ENCODE peak calls at places on chromosomes 5 and 9, in four cellular contexts. T is lower leg skin, A is cardiac fibroblast, Z is thoracic aorta. G is an unnamed sample.

GRCh38 chr5:16233730-16234129 is 54.1 kb upstream of the MARCHF11 start:
- DNase-seq in T (no peak), A (no peak), Z (no peak), G (no peak)

GRCh38 chr5:44645502-44645901 is 163.2 kb upstream of the MRPS30 start:
- DNase-seq in T (no peak), Z (no peak), A (no peak), G (no peak)

GRCh38 chr5:135694016-135694415 is 115.2 kb upstream of the CXCL14 start:
- DNase-seq in Z (no peak), T (no peak), A (no peak), G (no peak)

GRCh38 chr5:1557114-1557873 is 33.5 kb upstream of the LPCAT1 start:
- DNase-seq in A (no peak), Z (no peak), T (peak), G (no peak)

GRCh38 chr5:95725071-95725820 is 5.9 kb upstream of the RHOBTB3 start:
- DNase-seq in Z (no peak), T (no peak), A (peak), G (no peak)

GRCh38 chr5:179608131-179608581 is 15.3 kb downstream of the HNRNPH1 start:
- DNase-seq in Z (no peak), A (peak), T (no peak), G (peak)

GRCh38 chr9:72351538-72352453 is 13.2 kb downstream of the ZFAND5 start:
- DNase-seq in T (no peak), A (peak), Z (no peak), G (no peak)

GRCh38 chr5:137888875-137889759 is at the start of gene PKD2L2:
- DNase-seq in T (peak), Z (peak), A (peak), G (peak)

GRCh38 chr9:69120380-69121154 is 53.5 kb upstream of the TJP2 start:
- DNase-seq in A (no peak), T (peak), Z (no peak), G (no peak)

GRCh38 chr5:15513379-15513778 is 13.4 kb downstream of the FBXL7 start:
- DNase-seq in A (no peak), T (no peak), Z (no peak), G (no peak)

GRCh38 chr5:164341056-164341619 is 835.7 kb downstream of the MAT2B start:
- DNase-seq in A (no peak), Z (no peak), T (no peak), G (no peak)

GRCh38 chr5:154603978-154604679 is 126.1 kb upstream of the HAND1 start:
- DNase-seq in T (no peak), A (peak), Z (no peak), G (no peak)

GRCh38 chr9:33946779-33947535 is 101.7 kb downstream of the UBAP2 start:
- DNase-seq in A (peak), Z (no peak), T (no peak), G (no peak)

GRCh38 chr5:126052120-126052519 is 371.1 kb upstream of the GRAMD2B start:
- DNase-seq in A (peak), Z (no peak), T (no peak), G (no peak)

GRCh38 chr5:175337680-175338079 is 106.3 kb downstream of the DRD1 start:
- DNase-seq in T (peak), Z (no peak), A (no peak), G (no peak)

GRCh38 chr9:36815023-36815422 is 219.0 kb downstream of the PAX5 start:
- DNase-seq in A (no peak), Z (no peak), T (peak), G (no peak)

GRCh38 chr9:104826911-104827310 is 63.0 kb downstream of the NIPSNAP3B start:
- DNase-seq in T (no peak), A (no peak), Z (no peak), G (no peak)

GRCh38 chr9:136152543-136152866 is 33.8 kb upstream of the TMEM250 start:
- DNase-seq in A (no peak), Z (no peak), T (no peak), G (no peak)

GRCh38 chr5:179143446-179143845 is 83.3 kb downstream of the ZNF354C start:
- DNase-seq in A (peak), Z (no peak), T (no peak), G (no peak)

GRCh38 chr9:12759767-12760166 is 15.1 kb upstream of the LURAP1L start:
- DNase-seq in T (no peak), Z (no peak), A (peak), G (no peak)

GRCh38 chr5:119389288-119390065 is 33.7 kb downstream of the TNFAIP8 start:
- DNase-seq in Z (no peak), A (no peak), T (no peak), G (no peak)

GRCh38 chr9:69877852-69878507 is 57.4 kb downstream of the CFAP95 start:
- DNase-seq in A (peak), Z (no peak), T (no peak), G (no peak)

GRCh38 chr5:59587489-59588337 is 305.8 kb downstream of the PDE4D start:
- DNase-seq in A (peak), Z (no peak), T (no peak), G (peak)

GRCh38 chr9:79408200-79408599 is 163.6 kb upstream of the TLE4 start:
- DNase-seq in Z (no peak), A (no peak), T (no peak), G (no peak)

GRCh38 chr5:140391732-140392131 is 9.9 kb upstream of the ANKHD1 start:
- DNase-seq in A (no peak), T (no peak), Z (no peak), G (no peak)

GRCh38 chr5:66197764-66198405 is 53.8 kb downstream of the SREK1 start:
- DNase-seq in Z (no peak), T (no peak), A (no peak), G (no peak)

GRCh38 chr9:69130456-69131441 is 43.3 kb upstream of the TJP2 start:
- DNase-seq in T (no peak), Z (no peak), A (peak), G (no peak)

GRCh38 chr9:110217656-110218099 is 9.7 kb upstream of the C9orf152 start:
- DNase-seq in Z (no peak), A (peak), T (no peak), G (no peak)

GRCh38 chr5:74093501-74093993 is 467.6 kb downstream of the ARHGEF28 start:
- DNase-seq in A (no peak), T (no peak), Z (no peak), G (no peak)

GRCh38 chr9:135963338-135963737 is 2.2 kb upstream of the UBAC1 start:
- DNase-seq in Z (no peak), A (no peak), T (no peak), G (no peak)

GRCh38 chr9:94757158-94757557 is 30.7 kb downstream of the AOPEP start:
- DNase-seq in T (no peak), Z (no peak), A (peak), G (no peak)

GRCh38 chr5:149939572-149939971 is 5.0 kb downstream of the PDE6A start:
- DNase-seq in Z (no peak), T (no peak), A (peak), G (no peak)

GRCh38 chr9:98787766-98788335 is 8.5 kb downstream of the ANKS6 start:
- DNase-seq in T (no peak), Z (no peak), A (no peak), G (no peak)

GRCh38 chr9:122456123-122456522 is 21.6 kb downstream of the OR1J1 start:
- DNase-seq in T (no peak), A (no peak), Z (no peak), G (no peak)

GRCh38 chr5:181188700-181189362 is 16.2 kb downstream of the TRIM7 start:
- DNase-seq in Z (no peak), A (peak), T (peak), G (peak)

GRCh38 chr5:166127766-166128565 is 2163.5 kb upstream of the WWC1 start:
- DNase-seq in A (no peak), Z (no peak), T (no peak), G (no peak)

GRCh38 chr9:126225611-126226609 is 100.7 kb upstream of the MVB12B start:
- DNase-seq in T (peak), Z (no peak), A (no peak), G (no peak)

GRCh38 chr5:122053181-122054109 is 24.6 kb downstream of the LOX start:
- DNase-seq in T (peak), Z (no peak), A (no peak), G (no peak)

GRCh38 chr9:28260331-28260730 is 687.0 kb upstream of the C9orf72 start:
- DNase-seq in Z (no peak), A (no peak), T (no peak), G (no peak)

GRCh38 chr9:28249424-28249823 is 676.1 kb upstream of the C9orf72 start:
- DNase-seq in Z (no peak), T (no peak), A (no peak), G (no peak)

DNA sequence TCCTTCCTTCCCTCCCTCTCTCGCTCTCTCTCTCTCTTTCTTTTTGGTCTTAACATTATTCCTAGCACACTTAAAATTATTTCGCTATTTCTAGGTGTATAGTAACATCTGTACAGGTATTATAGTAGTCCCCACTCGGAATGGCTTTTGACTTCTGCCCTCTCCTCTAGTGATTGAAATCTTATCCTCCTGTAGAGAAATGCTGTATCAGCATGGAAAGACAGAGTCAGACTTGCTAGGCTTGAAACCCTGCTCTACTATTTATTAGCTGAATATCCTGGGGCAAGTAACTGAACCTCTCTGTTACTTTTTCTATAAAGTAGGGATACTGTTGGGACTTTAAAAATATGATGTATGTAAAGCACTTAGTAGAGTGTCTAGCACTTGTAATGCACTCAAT is 681.9 kb upstream of the C9orf72 start:
- DNase-seq in A (no peak), T (no peak), Z (no peak), G (no peak)
- H3K4me3 ChIP-seq in A (no peak), T (no peak), Z (no peak), G (no peak)

DNA sequence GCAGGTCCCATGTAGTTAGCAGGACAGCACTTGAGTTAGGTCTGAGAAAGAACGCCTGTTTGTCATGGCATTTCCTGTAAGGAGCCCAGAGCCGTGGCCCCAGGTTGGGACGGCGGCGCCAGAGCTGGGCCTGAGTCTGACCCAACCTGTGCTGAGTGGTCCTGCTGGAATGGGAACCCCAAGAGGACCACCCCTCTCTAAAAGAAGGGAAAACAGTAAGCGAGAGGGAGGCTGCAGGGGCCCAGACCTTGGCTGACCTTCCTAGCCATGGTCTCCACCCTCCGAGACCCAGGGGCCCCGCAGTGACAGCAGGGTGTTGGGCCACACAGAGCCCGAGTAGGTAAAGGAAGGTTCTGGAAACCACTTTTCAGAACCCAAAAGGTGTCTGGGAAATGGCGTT is 1.8 kb upstream of the LRRC14B start:
- DNase-seq in T (no peak), A (no peak), Z (no peak), G (no peak)
- H3K4me3 ChIP-seq in T (no peak), A (no peak), Z (no peak), G (no peak)

GRCh38 chr9:89496645-89497044 is 1.3 kb downstream of the SEMA4D start:
- DNase-seq in Z (no peak), A (no peak), T (no peak), G (peak)

GRCh38 chr9:89497181-89497963 is 541 bp downstream of the SEMA4D start:
- DNase-seq in Z (no peak), T (no peak), A (no peak), G (peak)

GRCh38 chr9:89494199-89494598 is 3.7 kb downstream of the SEMA4D start:
- DNase-seq in A (no peak), T (peak), Z (no peak), G (no peak)

GRCh38 chr9:89497978-89498844 is at the start of gene SEMA4D:
- DNase-seq in A (no peak), T (peak), Z (peak), G (peak)

GRCh38 chr9:89495824-89496555 is 1.9 kb downstream of the SEMA4D start:
- DNase-seq in A (no peak), Z (no peak), T (peak), G (no peak)
- H3K4me3 ChIP-seq in A (no peak), Z (peak), T (no peak), G (peak)

GRCh38 chr5:132831095-132831860 is 831 bp upstream of the SHROOM1 start:
- DNase-seq in Z (no peak), A (no peak), T (no peak), G (no peak)
- H3K4me3 ChIP-seq in Z (peak), A (peak), T (no peak), G (peak)

GRCh38 chr9:93062364-93062763 is 3.9 kb downstream of the SUSD3 start:
- DNase-seq in Z (no peak), T (no peak), A (no peak), G (no peak)

GRCh38 chr9:93059960-93060591 is 1.6 kb downstream of the SUSD3 start:
- DNase-seq in A (no peak), T (no peak), Z (no peak), G (no peak)

GRCh38 chr9:93060746-93061259 is 2.3 kb downstream of the SUSD3 start:
- DNase-seq in A (peak), Z (no peak), T (no peak), G (no peak)

GRCh38 chr9:93061791-93062299 is 3.3 kb downstream of the SUSD3 start:
- DNase-seq in A (no peak), Z (no peak), T (no peak), G (no peak)

GRCh38 chr9:93061260-93061751 is 2.8 kb downstream of the SUSD3 start:
- DNase-seq in Z (no peak), T (no peak), A (no peak), G (no peak)
- H3K4me3 ChIP-seq in Z (no peak), T (no peak), A (no peak), G (no peak)

GRCh38 chr5:71782771-71783770 is 64.0 kb downstream of the CARTPT start:
- DNase-seq in T (peak), Z (peak), A (peak), G (peak)
- H3K4me3 ChIP-seq in T (no peak), Z (peak), A (peak), G (peak)

DNA sequence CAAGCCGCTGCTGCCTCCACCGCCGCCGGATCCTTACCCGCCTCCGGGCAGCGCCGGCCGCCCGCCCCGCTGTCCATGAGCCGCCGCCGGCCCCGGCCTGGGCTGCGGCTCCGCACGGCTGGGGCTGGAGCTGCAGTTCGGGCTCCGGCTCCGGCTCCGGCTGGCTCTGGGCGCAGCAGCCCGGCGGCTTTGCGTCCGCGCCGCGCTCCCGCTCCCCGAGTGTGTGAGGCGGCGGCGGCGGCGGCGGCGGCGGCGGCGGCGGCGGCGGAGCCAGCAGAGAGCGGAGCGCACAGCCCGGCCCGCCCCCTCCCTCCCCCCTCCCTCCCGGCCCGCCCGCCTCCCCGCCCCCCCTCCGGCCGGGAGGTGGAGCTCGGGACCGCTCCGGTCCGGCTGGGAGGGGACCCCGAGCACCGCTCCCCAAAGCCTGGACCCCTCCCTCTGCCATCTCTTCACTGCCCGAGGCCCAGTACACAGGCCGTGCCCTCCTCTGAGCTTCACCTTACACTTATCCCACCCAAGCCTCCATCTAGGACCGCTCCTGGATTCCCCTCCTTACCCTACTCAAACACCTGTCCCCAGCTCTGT is at the start of gene PCDH1:
- DNase-seq in T (peak), Z (no peak), A (peak), G (no peak)
- H3K4me3 ChIP-seq in T (peak), Z (peak), A (peak), G (peak)